ENCODE peak calls at places on chromosomes 2 and 18, in four cellular contexts. Q is hepatocyte, Z is IMR-90, G is brain microvascular endothelial cell. X is an unnamed sample. For H3K27me3 and H3K36me3, the result is how much of the 10 kb centered on the place peaks cover.

GRCh38 chr2:228446732-228447131 is 265.2 kb upstream of the SPHKAP start:
- DNase-seq in Q (no peak), Z (no peak), G (peak), X (peak)

GRCh38 chr2:75276093-75277055 is 77.1 kb upstream of the TACR1 start:
- DNase-seq in Q (no peak), Z (peak), G (peak), X (no peak)

GRCh38 chr2:25388491-25388890 is 46.8 kb upstream of the DNMT3A start:
- DNase-seq in Q (no peak), Z (no peak), G (no peak), X (no peak)

GRCh38 chr18:37922162-37922561 is 356.6 kb upstream of the CELF4 start:
- DNase-seq in Q (no peak), Z (no peak), G (no peak), X (no peak)

GRCh38 chr2:69033427-69034095 is 20.6 kb downstream of the ANTXR1 start:
- DNase-seq in Q (no peak), Z (peak), G (no peak), X (no peak)

GRCh38 chr18:52236134-52236533 is 103.9 kb upstream of the DCC start:
- DNase-seq in Q (no peak), Z (no peak), G (no peak), X (no peak)

GRCh38 chr2:8314063-8314462 is 367.8 kb upstream of the ID2 start:
- DNase-seq in Q (no peak), Z (no peak), G (no peak), X (no peak)

GRCh38 chr2:72130671-72131360 is 16.8 kb downstream of the CYP26B1 start:
- DNase-seq in Q (no peak), Z (no peak), G (no peak), X (peak)

GRCh38 chr18:29034113-29034856 is 857.4 kb upstream of the CDH2 start:
- DNase-seq in Q (no peak), Z (no peak), G (no peak), X (no peak)

GRCh38 chr2:203740741-203741363 is 34.4 kb downstream of the CD28 start:
- DNase-seq in Q (no peak), Z (peak), G (peak), X (no peak)

GRCh38 chr18:58454406-58455061 is 174.4 kb downstream of the ALPK2 start:
- DNase-seq in Q (no peak), Z (no peak), G (no peak), X (no peak)

GRCh38 chr2:35501076-35501475 is 854.5 kb upstream of the CRIM1 start:
- DNase-seq in Q (no peak), Z (no peak), G (no peak), X (no peak)

GRCh38 chr2:162795312-162795711 is 43.3 kb downstream of the KCNH7 start:
- DNase-seq in Q (peak), Z (no peak), G (no peak), X (peak)

GRCh38 chr2:69138247-69138754 is 125.3 kb downstream of the ANTXR1 start:
- DNase-seq in Q (no peak), Z (peak), G (peak), X (peak)

GRCh38 chr2:20355131-20355530 is 4.5 kb upstream of the PUM2 start:
- DNase-seq in Q (no peak), Z (peak), G (peak), X (no peak)

GRCh38 chr2:125086313-125087184 is 1061.5 kb downstream of the CNTNAP5 start:
- DNase-seq in Q (peak), Z (no peak), G (no peak), X (no peak)

GRCh38 chr2:54052825-54053718 is 62.3 kb upstream of the ACYP2 start:
- DNase-seq in Q (no peak), Z (no peak), G (no peak), X (peak)

GRCh38 chr18:48826271-48826670 is 124.5 kb downstream of the SMAD7 start:
- DNase-seq in Q (no peak), Z (no peak), G (no peak), X (no peak)

GRCh38 chr2:1631292-1632005 is 112.9 kb downstream of the PXDN start:
- DNase-seq in Q (no peak), Z (no peak), G (no peak), X (no peak)

GRCh38 chr2:120913972-120914838 is 178.5 kb downstream of the GLI2 start:
- DNase-seq in Q (no peak), Z (no peak), G (no peak), X (no peak)

GRCh38 chr18:77487951-77488740 is 238.5 kb downstream of the GALR1 start:
- DNase-seq in Q (no peak), Z (no peak), G (no peak), X (no peak)

GRCh38 chr18:303011-303410 is 35.2 kb upstream of the THOC1 start:
- DNase-seq in Q (no peak), Z (no peak), G (no peak), X (no peak)

GRCh38 chr2:149001496-149001895 is 37.0 kb upstream of the LYPD6B start:
- DNase-seq in Q (no peak), Z (no peak), G (no peak), X (no peak)

GRCh38 chr2:219661955-219662395 is 34.5 kb downstream of the SLC4A3 start:
- DNase-seq in Q (peak), Z (peak), G (peak), X (no peak)

GRCh38 chr18:45793295-45793965 is 32.0 kb upstream of the SIGLEC15 start:
- DNase-seq in Q (no peak), Z (peak), G (peak), X (peak)

GRCh38 chr2:43100883-43101662 is 125.3 kb downstream of the ZFP36L2 start:
- DNase-seq in Q (peak), Z (peak), G (no peak), X (peak)

GRCh38 chr2:111617804-111618576 is 266.0 kb downstream of the ANAPC1 start:
- DNase-seq in Q (no peak), Z (no peak), G (no peak), X (peak)

GRCh38 chr2:98634406-98635092 is 26.2 kb downstream of the UNC50 start:
- DNase-seq in Q (no peak), Z (no peak), G (peak), X (peak)

GRCh38 chr18:77250926-77251729 is 1.5 kb downstream of the GALR1 start:
- DNase-seq in Q (no peak), Z (no peak), G (no peak), X (no peak)

GRCh38 chr18:28041366-28041765 is 135.6 kb downstream of the CDH2 start:
- DNase-seq in Q (peak), Z (peak), G (peak), X (no peak)

GRCh38 chr18:21069468-21069867 is 42.1 kb downstream of the ROCK1 start:
- DNase-seq in Q (no peak), Z (no peak), G (no peak), X (no peak)

GRCh38 chr2:149894760-149895159 is 307.2 kb upstream of the MMADHC start:
- DNase-seq in Q (no peak), Z (peak), G (no peak), X (peak)

GRCh38 chr2:10810175-10811161 is 2.1 kb downstream of the PDIA6 start:
- DNase-seq in Q (no peak), Z (peak), G (no peak), X (no peak)

GRCh38 chr2:116224610-116225009 is 1589.9 kb upstream of the DDX18 start:
- DNase-seq in Q (no peak), Z (no peak), G (no peak), X (no peak)

GRCh38 chr2:45743531-45744391 is 92.3 kb downstream of the PRKCE start:
- DNase-seq in Q (peak), Z (peak), G (peak), X (no peak)

GRCh38 chr2:71070294-71071025 is 2.0 kb downstream of the NAGK start:
- DNase-seq in Q (peak), Z (peak), G (peak), X (no peak)

GRCh38 chr2:12514168-12514567 is 202.6 kb upstream of the TRIB2 start:
- DNase-seq in Q (no peak), Z (no peak), G (no peak), X (no peak)
- H3K4me3 ChIP-seq in Q (no peak), Z (no peak), G (no peak), X (no peak)

GRCh38 chr2:216887132-216887531 is 27.3 kb upstream of the TNP1 start:
- DNase-seq in Q (no peak), Z (no peak), G (no peak), X (peak)
- H3K27me3 ChIP-seq in Q (under half), Z (under half), G (under half), X (under half)

GRCh38 chr2:86044045-86044444 is 61.6 kb downstream of the POLR1A start:
- DNase-seq in Q (no peak), Z (no peak), G (no peak), X (no peak)
- H3K36me3 ChIP-seq in Q (under half), Z (half or more), G (half or more), X (half or more)

DNA sequence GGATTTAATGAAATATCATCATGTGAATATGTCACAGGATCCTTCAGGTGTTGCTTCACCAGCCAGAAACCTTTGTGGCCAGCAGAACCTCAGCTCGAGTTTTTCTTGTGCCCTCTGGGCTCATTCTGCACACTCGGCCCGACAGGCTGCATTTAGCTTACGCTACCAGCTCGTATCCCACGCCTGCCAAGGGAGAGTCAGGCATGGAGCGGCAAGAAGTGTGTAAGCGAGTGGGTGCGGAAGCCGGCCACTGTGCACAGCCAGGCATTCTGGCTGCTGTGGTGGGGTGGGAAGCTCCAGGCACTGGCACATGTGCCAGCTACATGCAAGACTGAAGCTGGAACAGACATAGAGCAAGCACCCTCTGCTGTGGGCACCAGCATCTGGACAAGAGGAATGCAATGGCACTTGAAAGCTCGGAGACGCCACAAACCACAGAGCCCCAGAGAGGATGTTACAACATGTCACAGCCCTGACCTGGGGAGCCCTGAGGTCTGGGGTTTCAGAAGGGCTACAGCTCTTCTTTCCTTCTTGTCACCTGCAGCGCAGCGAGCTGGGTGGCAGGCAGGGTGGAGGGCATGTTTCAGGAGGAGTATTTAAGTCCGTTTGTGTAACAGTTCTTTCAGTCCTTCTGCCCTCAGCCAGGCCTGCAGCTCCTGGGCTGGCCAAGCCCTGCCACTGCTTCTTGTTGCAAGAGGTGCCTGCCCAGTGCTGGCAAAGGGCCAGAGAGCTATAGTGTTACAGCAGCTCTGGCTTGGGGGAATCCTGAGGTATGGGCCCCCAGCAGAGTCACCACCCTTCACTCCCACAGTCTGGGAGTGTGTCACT is 257.3 kb upstream of the HNMT start:
- DNase-seq in Q (no peak), Z (no peak), G (no peak), X (peak)
- H3K4me3 ChIP-seq in Q (no peak), Z (no peak), G (no peak), X (no peak)